ENCODE peak calls at places on chromosomes 3 and 15, in five cellular contexts. Y is chondrocyte; B is HTR-8/SVneo; G is KBM-7; F is stimulated activated CD4-positive, alpha-beta T cell treated with anti-CD3 and anti-CD28 coated beads, TNF-alpha, amount 100 ng/mL, for 24 hours. W is an unnamed sample.

GRCh38 chr3:11567516-11568467 is 75.9 kb downstream of the VGLL4 start:
- DNase-seq in Y (no peak), B (peak), G (no peak), F (no peak), W (no peak)

GRCh38 chr15:70625438-70625837 is 137.9 kb downstream of the UACA start:
- DNase-seq in Y (no peak), B (no peak), G (peak), F (no peak), W (no peak)

GRCh38 chr3:177201707-177202397 is 4.6 kb upstream of the TBL1XR1 start:
- DNase-seq in Y (no peak), B (peak), G (peak), F (peak), W (no peak)

GRCh38 chr3:73668366-73668765 is 43.6 kb upstream of the PDZRN3 start:
- DNase-seq in Y (no peak), B (no peak), G (no peak), F (no peak), W (no peak)

GRCh38 chr3:120182613-120183524 is 88.6 kb upstream of the GSK3B start:
- DNase-seq in Y (no peak), B (no peak), G (peak), F (no peak), W (peak)

GRCh38 chr3:103126111-103126510 is 691.3 kb downstream of the ZPLD1 start:
- DNase-seq in Y (no peak), B (no peak), G (no peak), F (no peak), W (peak)

GRCh38 chr3:19455546-19455945 is 307.2 kb downstream of the KCNH8 start:
- DNase-seq in Y (no peak), B (no peak), G (no peak), F (no peak), W (no peak)

GRCh38 chr3:127425505-127426443 is 137.9 kb upstream of the PRR20G start:
- DNase-seq in Y (no peak), B (no peak), G (no peak), F (no peak), W (no peak)

GRCh38 chr15:48974865-48975264 is 11.1 kb upstream of the SHC4 start:
- DNase-seq in Y (no peak), B (no peak), G (no peak), F (no peak), W (peak)

GRCh38 chr15:67593561-67593960 is 51.1 kb downstream of the MAP2K5 start:
- DNase-seq in Y (no peak), B (no peak), G (no peak), F (no peak), W (no peak)

GRCh38 chr15:59741274-59741906 is 52.3 kb upstream of the BNIP2 start:
- DNase-seq in Y (no peak), B (peak), G (peak), F (no peak), W (peak)

GRCh38 chr3:132368962-132369361 is 48.3 kb upstream of the DNAJC13 start:
- DNase-seq in Y (no peak), B (no peak), G (no peak), F (no peak), W (peak)

GRCh38 chr15:99443768-99444446 is 121.9 kb upstream of the MEF2A start:
- DNase-seq in Y (peak), B (no peak), G (no peak), F (no peak), W (no peak)

GRCh38 chr15:89002281-89002761 is 85.9 kb upstream of the ABHD2 start:
- DNase-seq in Y (no peak), B (peak), G (peak), F (no peak), W (peak)

GRCh38 chr3:45656575-45657363 is 32.4 kb upstream of the SACM1L start:
- DNase-seq in Y (no peak), B (peak), G (peak), F (peak), W (peak)

GRCh38 chr15:55917881-55918296 is 75.5 kb downstream of the NEDD4 start:
- DNase-seq in Y (no peak), B (peak), G (peak), F (no peak), W (peak)

GRCh38 chr3:71371282-71371681 is 212.2 kb downstream of the FOXP1 start:
- DNase-seq in Y (no peak), B (no peak), G (no peak), F (no peak), W (no peak)

GRCh38 chr3:78204977-78205376 is 1165.1 kb downstream of the ROBO2 start:
- DNase-seq in Y (no peak), B (peak), G (no peak), F (no peak), W (peak)

GRCh38 chr3:11509175-11510000 is 134.3 kb downstream of the VGLL4 start:
- DNase-seq in Y (no peak), B (no peak), G (peak), F (no peak), W (no peak)

GRCh38 chr15:70545526-70545925 is 217.8 kb downstream of the UACA start:
- DNase-seq in Y (no peak), B (no peak), G (no peak), F (no peak), W (no peak)

GRCh38 chr15:92451225-92451825 is 57.6 kb downstream of the ST8SIA2 start:
- DNase-seq in Y (peak), B (no peak), G (no peak), F (no peak), W (peak)

GRCh38 chr15:89576417-89576773 is 1.1 kb downstream of the TICRR start:
- DNase-seq in Y (no peak), B (no peak), G (peak), F (no peak), W (peak)

GRCh38 chr3:51970606-51971300 is 3.1 kb downstream of the ABHD14B start:
- DNase-seq in Y (no peak), B (no peak), G (no peak), F (no peak), W (no peak)

GRCh38 chr3:14485981-14486380 is 54.2 kb downstream of the GRIP2 start:
- DNase-seq in Y (peak), B (no peak), G (no peak), F (no peak), W (no peak)

GRCh38 chr3:71433631-71434030 is 149.9 kb downstream of the FOXP1 start:
- DNase-seq in Y (no peak), B (no peak), G (no peak), F (no peak), W (no peak)

GRCh38 chr3:101646726-101647125 is 30.2 kb downstream of the ZBTB11 start:
- DNase-seq in Y (no peak), B (no peak), G (no peak), F (no peak), W (no peak)